ENCODE peak calls at places on chromosome 9, in six cellular contexts. D is fibroblast of pulmonary artery, K is psoas muscle, H is Peyer's patch, I is right atrium auricular region, L is GM23338. V is an unnamed sample.
A peak's percentile ranks its signal among the peaks of the same experiment; 100 is the strongest.

GRCh38 chr9:14396171-14396570 is 82.2 kb upstream of the NFIB start:
- DNase-seq in D (no peak), K (peak; percentile 61), H (no peak), I (no peak), L (no peak), V (no peak)

GRCh38 chr9:20030671-20031070 is 241.8 kb upstream of the SLC24A2 start:
- DNase-seq in D (no peak), K (no peak), H (no peak), I (no peak), L (no peak), V (no peak)

GRCh38 chr9:34809504-34810186 is 99.7 kb upstream of the CCL21 start:
- DNase-seq in D (peak; percentile 23), K (no peak), H (no peak), I (no peak), L (peak; percentile 90), V (no peak)

GRCh38 chr9:33172735-33173238 is 5.7 kb upstream of the B4GALT1 start:
- DNase-seq in D (peak; percentile 56), K (no peak), H (no peak), I (peak; percentile 52), L (no peak), V (no peak)

GRCh38 chr9:29514336-29514735 is 1941.1 kb upstream of the C9orf72 start:
- DNase-seq in D (no peak), K (peak; percentile 35), H (no peak), I (no peak), L (peak; percentile 54), V (no peak)

GRCh38 chr9:29456940-29457339 is 1883.7 kb upstream of the C9orf72 start:
- DNase-seq in D (peak; percentile 73), K (no peak), H (no peak), I (no peak), L (no peak), V (no peak)

GRCh38 chr9:38031594-38031993 is 37.4 kb downstream of the SHB start:
- DNase-seq in D (no peak), K (no peak), H (no peak), I (no peak), L (no peak), V (peak; percentile 43)

GRCh38 chr9:134793281-134793680 is 87.3 kb upstream of the FCN2 start:
- DNase-seq in D (no peak), K (no peak), H (no peak), I (no peak), L (no peak), V (no peak)

GRCh38 chr9:121285835-121286687 is 18.1 kb downstream of the GSN start:
- DNase-seq in D (peak; percentile 82), K (peak; percentile 85), H (no peak), I (peak; percentile 93), L (peak; percentile 73), V (no peak)

GRCh38 chr9:113219186-113219936 is 1.7 kb downstream of the FKBP15 start:
- DNase-seq in D (no peak), K (no peak), H (no peak), I (no peak), L (no peak), V (no peak)
- H3K4me3 ChIP-seq in D (no peak overlapping the region), K (peak overlapping the region; percentile 79), H (no peak overlapping the region), I (no peak overlapping the region), L (peak overlapping the region; percentile 97), V (no peak overlapping the region)

GRCh38 chr9:131349522-131349880 is 44.4 kb upstream of the PRRC2B start:
- DNase-seq in D (no peak), K (no peak), H (no peak), I (no peak), L (no peak), V (no peak)
- H3K4me3 ChIP-seq in D (no peak overlapping the region), K (no peak overlapping the region), H (no peak overlapping the region), I (no peak overlapping the region), L (peak overlapping the region; percentile 58), V (no peak overlapping the region)

DNA sequence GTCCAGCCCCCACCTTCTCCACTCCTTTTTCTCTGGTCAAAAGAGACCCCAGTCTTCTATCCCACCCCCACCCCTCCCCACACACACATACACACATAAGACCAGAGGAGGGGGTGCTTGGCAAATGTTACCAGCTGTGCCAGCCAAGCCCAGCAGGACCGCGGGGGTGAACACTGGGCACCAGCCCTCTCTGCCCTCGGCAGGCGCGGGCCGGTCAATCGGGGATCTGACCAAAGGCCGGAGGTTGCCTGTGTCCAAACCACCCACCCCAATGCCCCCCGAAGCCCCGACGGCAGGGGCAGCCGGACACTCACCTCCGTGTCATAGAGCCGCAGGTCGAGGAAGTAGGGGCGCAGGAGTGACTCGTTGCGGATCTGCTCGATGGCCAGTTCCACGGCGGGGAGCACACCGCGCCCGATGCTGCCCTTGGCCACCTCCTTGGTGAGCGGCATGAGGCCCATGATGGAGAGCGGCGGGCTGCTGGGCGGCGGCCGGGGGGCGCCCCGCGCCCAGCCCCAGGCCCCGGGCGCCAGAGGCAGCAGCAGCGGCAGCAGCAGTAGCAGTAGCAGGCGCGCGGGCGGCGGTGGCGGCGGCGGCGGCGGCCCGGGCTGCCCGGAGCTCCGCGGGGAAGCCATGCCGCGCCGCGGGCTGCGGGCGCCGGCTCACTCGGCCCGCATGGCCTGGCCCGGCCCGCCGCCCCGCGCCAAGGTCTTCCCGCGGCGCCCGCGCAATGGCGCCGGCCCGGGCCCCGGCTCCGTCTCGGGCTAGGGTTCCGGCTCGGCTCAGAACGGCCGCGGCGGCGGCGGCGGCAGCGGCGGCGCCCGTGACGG is 417 bp downstream of the GABBR2 start:
- DNase-seq in D (no peak), K (no peak), H (no peak), I (no peak), L (peak; percentile 37), V (no peak)
- H3K4me3 ChIP-seq in D (peak overlapping the region; percentile 59), K (peak overlapping the region; percentile 57), H (peak overlapping the region; percentile 35), I (peak overlapping the region; percentile 19), L (peak overlapping the region; percentile 62), V (no peak overlapping the region)

GRCh38 chr9:115118471-115119156 is 657 bp upstream of the TNC start:
- DNase-seq in D (peak; percentile 81), K (peak; percentile 47), H (peak; percentile 17), I (peak; percentile 62), L (peak; percentile 75), V (no peak)

GRCh38 chr9:115115924-115116323 is 2.0 kb downstream of the TNC start:
- DNase-seq in D (peak; percentile 47), K (no peak), H (no peak), I (no peak), L (no peak), V (no peak)

GRCh38 chr9:115115117-115115880 is 2.7 kb downstream of the TNC start:
- DNase-seq in D (no peak), K (no peak), H (no peak), I (no peak), L (no peak), V (no peak)

GRCh38 chr9:115117999-115118470 is at the start of gene TNC:
- DNase-seq in D (peak; percentile 85), K (peak; percentile 54), H (peak; percentile 17), I (peak; percentile 77), L (peak; percentile 81), V (no peak)

GRCh38 chr9:115116620-115117284 is 1.2 kb downstream of the TNC start:
- DNase-seq in D (no peak), K (no peak), H (no peak), I (no peak), L (no peak), V (no peak)
- H3K4me3 ChIP-seq in D (no peak overlapping the region), K (peak overlapping the region; percentile 49), H (no peak overlapping the region), I (peak overlapping the region; percentile 3), L (no peak overlapping the region), V (no peak overlapping the region)

GRCh38 chr9:130036099-130036498 is 6.9 kb downstream of the FNBP1 start:
- DNase-seq in D (peak; percentile 44), K (no peak), H (no peak), I (no peak), L (no peak), V (no peak)
- H3K4me3 ChIP-seq in D (no peak overlapping the region), K (no peak overlapping the region), H (no peak overlapping the region), I (no peak overlapping the region), L (no peak overlapping the region), V (no peak overlapping the region)